ENCODE peak calls at places on chromosomes 7 and 10, in six cellular contexts. One of them, this sample, is unnamed.

GRCh38 chr10:130962240-130963051 is 349.1 kb downstream of the TCERG1L start:
- DNase-seq in NCI-H1092: no peak
- DNase-seq in iris pigment epithelial cell: no peak
- DNase-seq in HAP-1: no peak
- DNase-seq in GM03348: no peak
- DNase-seq in ecto neural progenitor cell: no peak
- DNase-seq in this sample: no peak

GRCh38 chr10:96107623-96108038 is 22.5 kb upstream of the ZNF518A start:
- DNase-seq in NCI-H1092: no peak
- DNase-seq in iris pigment epithelial cell: no peak
- DNase-seq in HAP-1: no peak
- DNase-seq in GM03348: no peak
- DNase-seq in ecto neural progenitor cell: no peak
- DNase-seq in this sample: no peak

GRCh38 chr10:131211965-131212619 is 99.4 kb downstream of the TCERG1L start:
- DNase-seq in NCI-H1092: no peak
- DNase-seq in iris pigment epithelial cell: no peak
- DNase-seq in HAP-1: no peak
- DNase-seq in GM03348: no peak
- DNase-seq in ecto neural progenitor cell: peak; percentile 15
- DNase-seq in this sample: no peak

GRCh38 chr10:126063353-126063791 is 167.0 kb downstream of the FANK1 start:
- DNase-seq in NCI-H1092: no peak
- DNase-seq in iris pigment epithelial cell: peak; percentile 65
- DNase-seq in HAP-1: no peak
- DNase-seq in GM03348: peak; percentile 76
- DNase-seq in ecto neural progenitor cell: no peak
- DNase-seq in this sample: peak; percentile 83

GRCh38 chr10:94630017-94630688 is 53.4 kb upstream of the CYP2C18 start:
- DNase-seq in NCI-H1092: peak; percentile 12
- DNase-seq in iris pigment epithelial cell: peak; percentile 13
- DNase-seq in HAP-1: peak; percentile 41
- DNase-seq in GM03348: peak; percentile 35
- DNase-seq in ecto neural progenitor cell: no peak
- DNase-seq in this sample: peak; percentile 4

GRCh38 chr7:117793496-117793895 is 79.7 kb downstream of the CTTNBP2 start:
- DNase-seq in NCI-H1092: no peak
- DNase-seq in iris pigment epithelial cell: no peak
- DNase-seq in HAP-1: no peak
- DNase-seq in GM03348: no peak
- DNase-seq in ecto neural progenitor cell: no peak
- DNase-seq in this sample: no peak

GRCh38 chr7:128705891-128706333 is 33.2 kb upstream of the CALU start:
- DNase-seq in NCI-H1092: no peak
- DNase-seq in iris pigment epithelial cell: peak; percentile 18
- DNase-seq in HAP-1: no peak
- DNase-seq in GM03348: peak; percentile 31
- DNase-seq in ecto neural progenitor cell: no peak
- DNase-seq in this sample: no peak

GRCh38 chr10:21173433-21173963 is 276.4 kb upstream of the NEBL start:
- DNase-seq in NCI-H1092: no peak
- DNase-seq in iris pigment epithelial cell: no peak
- DNase-seq in HAP-1: no peak
- DNase-seq in GM03348: no peak
- DNase-seq in ecto neural progenitor cell: peak; percentile 60
- DNase-seq in this sample: no peak

GRCh38 chr7:157389951-157390730 is 53.3 kb downstream of the DNAJB6 start:
- DNase-seq in NCI-H1092: no peak
- DNase-seq in iris pigment epithelial cell: peak; percentile 80
- DNase-seq in HAP-1: no peak
- DNase-seq in GM03348: no peak
- DNase-seq in ecto neural progenitor cell: no peak
- DNase-seq in this sample: peak; percentile 46

GRCh38 chr10:126207313-126207771 is 180.9 kb downstream of the ADAM12 start:
- DNase-seq in NCI-H1092: no peak
- DNase-seq in iris pigment epithelial cell: no peak
- DNase-seq in HAP-1: no peak
- DNase-seq in GM03348: peak; percentile 63
- DNase-seq in ecto neural progenitor cell: no peak
- DNase-seq in this sample: peak; percentile 67

GRCh38 chr7:47228386-47229014 is 353.4 kb downstream of the TNS3 start:
- DNase-seq in NCI-H1092: no peak
- DNase-seq in iris pigment epithelial cell: no peak
- DNase-seq in HAP-1: no peak
- DNase-seq in GM03348: no peak
- DNase-seq in ecto neural progenitor cell: no peak
- DNase-seq in this sample: no peak

GRCh38 chr10:26743091-26743490 is 45.6 kb downstream of the PDSS1 start:
- DNase-seq in NCI-H1092: no peak
- DNase-seq in iris pigment epithelial cell: no peak
- DNase-seq in HAP-1: no peak
- DNase-seq in GM03348: no peak
- DNase-seq in ecto neural progenitor cell: no peak
- DNase-seq in this sample: peak; percentile 13

GRCh38 chr10:125444790-125445189 is 238.2 kb downstream of the TEX36 start:
- DNase-seq in NCI-H1092: no peak
- DNase-seq in iris pigment epithelial cell: no peak
- DNase-seq in HAP-1: no peak
- DNase-seq in GM03348: no peak
- DNase-seq in ecto neural progenitor cell: no peak
- DNase-seq in this sample: no peak

GRCh38 chr7:27745064-27745583 is 5.2 kb downstream of the TAX1BP1 start:
- DNase-seq in NCI-H1092: no peak
- DNase-seq in iris pigment epithelial cell: peak; percentile 84
- DNase-seq in HAP-1: peak; percentile 91
- DNase-seq in GM03348: peak; percentile 54
- DNase-seq in ecto neural progenitor cell: no peak
- DNase-seq in this sample: no peak

GRCh38 chr7:107945332-107945731 is 54.3 kb downstream of the DLD start:
- DNase-seq in NCI-H1092: no peak
- DNase-seq in iris pigment epithelial cell: no peak
- DNase-seq in HAP-1: no peak
- DNase-seq in GM03348: no peak
- DNase-seq in ecto neural progenitor cell: no peak
- DNase-seq in this sample: no peak

GRCh38 chr10:27664464-27664863 is 81.2 kb downstream of the MKX start:
- DNase-seq in NCI-H1092: no peak
- DNase-seq in iris pigment epithelial cell: no peak
- DNase-seq in HAP-1: no peak
- DNase-seq in GM03348: no peak
- DNase-seq in ecto neural progenitor cell: no peak
- DNase-seq in this sample: no peak

GRCh38 chr7:36208997-36209813 is 56.2 kb downstream of the EEPD1 start:
- DNase-seq in NCI-H1092: no peak
- DNase-seq in iris pigment epithelial cell: peak; percentile 79
- DNase-seq in HAP-1: no peak
- DNase-seq in GM03348: no peak
- DNase-seq in ecto neural progenitor cell: no peak
- DNase-seq in this sample: no peak

GRCh38 chr7:129271500-129272355 is 46.9 kb downstream of the AHCYL2 start:
- DNase-seq in NCI-H1092: no peak
- DNase-seq in iris pigment epithelial cell: peak; percentile 72
- DNase-seq in HAP-1: peak; percentile 69
- DNase-seq in GM03348: peak; percentile 69
- DNase-seq in ecto neural progenitor cell: no peak
- DNase-seq in this sample: peak; percentile 33

GRCh38 chr10:3624367-3624766 is 160.6 kb downstream of the KLF6 start:
- DNase-seq in NCI-H1092: no peak
- DNase-seq in iris pigment epithelial cell: peak; percentile 97
- DNase-seq in HAP-1: no peak
- DNase-seq in GM03348: no peak
- DNase-seq in ecto neural progenitor cell: no peak
- DNase-seq in this sample: peak; percentile 63

GRCh38 chr7:150938566-150938965 is 39.6 kb downstream of the KCNH2 start:
- DNase-seq in NCI-H1092: no peak
- DNase-seq in iris pigment epithelial cell: no peak
- DNase-seq in HAP-1: no peak
- DNase-seq in GM03348: no peak
- DNase-seq in ecto neural progenitor cell: no peak
- DNase-seq in this sample: no peak

GRCh38 chr7:66452165-66452564 is 176.5 kb upstream of the KCTD7 start:
- DNase-seq in NCI-H1092: no peak
- DNase-seq in iris pigment epithelial cell: peak; percentile 28
- DNase-seq in HAP-1: no peak
- DNase-seq in GM03348: peak; percentile 6
- DNase-seq in ecto neural progenitor cell: no peak
- DNase-seq in this sample: peak; percentile 40

GRCh38 chr10:44857363-44858016 is 53.6 kb upstream of the TMEM72 start:
- DNase-seq in NCI-H1092: peak; percentile 7
- DNase-seq in iris pigment epithelial cell: peak; percentile 84
- DNase-seq in HAP-1: peak; percentile 26
- DNase-seq in GM03348: peak; percentile 90
- DNase-seq in ecto neural progenitor cell: peak; percentile 86
- DNase-seq in this sample: peak; percentile 87

GRCh38 chr10:130169136-130169888 is 33.1 kb downstream of the GLRX3 start:
- DNase-seq in NCI-H1092: no peak
- DNase-seq in iris pigment epithelial cell: peak; percentile 82
- DNase-seq in HAP-1: no peak
- DNase-seq in GM03348: no peak
- DNase-seq in ecto neural progenitor cell: no peak
- DNase-seq in this sample: peak; percentile 62

GRCh38 chr7:51067757-51068156 is 248.9 kb downstream of the COBL start:
- DNase-seq in NCI-H1092: peak; percentile 33
- DNase-seq in iris pigment epithelial cell: peak; percentile 73
- DNase-seq in HAP-1: peak; percentile 68
- DNase-seq in GM03348: peak; percentile 80
- DNase-seq in ecto neural progenitor cell: peak; percentile 76
- DNase-seq in this sample: peak; percentile 55

GRCh38 chr7:111741811-111742240 is 179.5 kb upstream of the IMMP2L start:
- DNase-seq in NCI-H1092: peak; percentile 51
- DNase-seq in iris pigment epithelial cell: peak; percentile 82
- DNase-seq in HAP-1: peak; percentile 70
- DNase-seq in GM03348: peak; percentile 79
- DNase-seq in ecto neural progenitor cell: peak; percentile 50
- DNase-seq in this sample: peak; percentile 30

GRCh38 chr7:112462236-112462635 is 12.0 kb downstream of the IFRD1 start:
- DNase-seq in NCI-H1092: no peak
- DNase-seq in iris pigment epithelial cell: peak; percentile 92
- DNase-seq in HAP-1: no peak
- DNase-seq in GM03348: peak; percentile 24
- DNase-seq in ecto neural progenitor cell: no peak
- DNase-seq in this sample: peak; percentile 74

GRCh38 chr10:87930141-87930540 is 66.7 kb downstream of the PTEN start:
- DNase-seq in NCI-H1092: no peak
- DNase-seq in iris pigment epithelial cell: no peak
- DNase-seq in HAP-1: no peak
- DNase-seq in GM03348: no peak
- DNase-seq in ecto neural progenitor cell: no peak
- DNase-seq in this sample: no peak

GRCh38 chr7:159020987-159021386 is 123.7 kb downstream of the VIPR2 start:
- DNase-seq in NCI-H1092: no peak
- DNase-seq in iris pigment epithelial cell: no peak
- DNase-seq in HAP-1: no peak
- DNase-seq in GM03348: no peak
- DNase-seq in ecto neural progenitor cell: peak; percentile 72
- DNase-seq in this sample: no peak

GRCh38 chr10:91909178-91909677 is at the start of gene FGFBP3:
- DNase-seq in NCI-H1092: peak; percentile 37
- DNase-seq in iris pigment epithelial cell: peak; percentile 41
- DNase-seq in HAP-1: peak; percentile 83
- DNase-seq in GM03348: peak; percentile 19
- DNase-seq in ecto neural progenitor cell: peak; percentile 65
- DNase-seq in this sample: no peak

GRCh38 chr7:97499204-97499603 is 232.7 kb upstream of the TAC1 start:
- DNase-seq in NCI-H1092: no peak
- DNase-seq in iris pigment epithelial cell: peak; percentile 26
- DNase-seq in HAP-1: peak; percentile 38
- DNase-seq in GM03348: peak; percentile 30
- DNase-seq in ecto neural progenitor cell: peak; percentile 49
- DNase-seq in this sample: peak; percentile 6

GRCh38 chr10:3756360-3756740 is 28.7 kb downstream of the KLF6 start:
- DNase-seq in NCI-H1092: no peak
- DNase-seq in iris pigment epithelial cell: no peak
- DNase-seq in HAP-1: no peak
- DNase-seq in GM03348: no peak
- DNase-seq in ecto neural progenitor cell: no peak
- DNase-seq in this sample: no peak

GRCh38 chr7:21768279-21768678 is 177.4 kb downstream of the CDCA7L start:
- DNase-seq in NCI-H1092: no peak
- DNase-seq in iris pigment epithelial cell: no peak
- DNase-seq in HAP-1: no peak
- DNase-seq in GM03348: no peak
- DNase-seq in ecto neural progenitor cell: no peak
- DNase-seq in this sample: no peak

GRCh38 chr7:112079671-112080070 is 126.5 kb downstream of the DOCK4 start:
- DNase-seq in NCI-H1092: no peak
- DNase-seq in iris pigment epithelial cell: peak; percentile 37
- DNase-seq in HAP-1: no peak
- DNase-seq in GM03348: no peak
- DNase-seq in ecto neural progenitor cell: no peak
- DNase-seq in this sample: no peak

This sample was measured in stromal cell of bone marrow.